ENCODE peak calls at places on chromosomes 12 and 14, in five cellular contexts. M, F, T, B and N are unnamed samples.
A peak's percentile ranks its signal among the peaks of the same experiment; 100 is the strongest.

GRCh38 chr12:27161458-27162228 is 79.3 kb upstream of the C12orf71 start:
- DNase-seq in M (no peak), F (no peak), T (no peak), B (no peak), N (no peak)

GRCh38 chr12:124053855-124054254 is 80.8 kb downstream of the ZNF664 start:
- DNase-seq in M (peak; percentile 61), F (no peak), T (peak; percentile 12), B (no peak), N (no peak)

GRCh38 chr14:93879362-93879983 is 47.7 kb upstream of the FAM181A start:
- DNase-seq in M (no peak), F (no peak), T (no peak), B (no peak), N (no peak)

GRCh38 chr14:36226164-36226563 is 49.6 kb upstream of the PTCSC3 start:
- DNase-seq in M (no peak), F (no peak), T (no peak), B (no peak), N (no peak)

GRCh38 chr12:105992849-105993740 is 145.7 kb downstream of the NUAK1 start:
- DNase-seq in M (no peak), F (no peak), T (no peak), B (no peak), N (no peak)

GRCh38 chr14:89814126-89814525 is 140.4 kb downstream of the EFCAB11 start:
- DNase-seq in M (no peak), F (no peak), T (no peak), B (no peak), N (no peak)

GRCh38 chr14:77760381-77761204 is at the start of gene SNW1:
- DNase-seq in M (peak; percentile 95), F (peak; percentile 92), T (peak; percentile 83), B (peak; percentile 95), N (peak; percentile 95)

GRCh38 chr12:3168775-3169221 is 91.6 kb downstream of the TSPAN9 start:
- DNase-seq in M (no peak), F (no peak), T (peak; percentile 72), B (no peak), N (no peak)

DNA sequence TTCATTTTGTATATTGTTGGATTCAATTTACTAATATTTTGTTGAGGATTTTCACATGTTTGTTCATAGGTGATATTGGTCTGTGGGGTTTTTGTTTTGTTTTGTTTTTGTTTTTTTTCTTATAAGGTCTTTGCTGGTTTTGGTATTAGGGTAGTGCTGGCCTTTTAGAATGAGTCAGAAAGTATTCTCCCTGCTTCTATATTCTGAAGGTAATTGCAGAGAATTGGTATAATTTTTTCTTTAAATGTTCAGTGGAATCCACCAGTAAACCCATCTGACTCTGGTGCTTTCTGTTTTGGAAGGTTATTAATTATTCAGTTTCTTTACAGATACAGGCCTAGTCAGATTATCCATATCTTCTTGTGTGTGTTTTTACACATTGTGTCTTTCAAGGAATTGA is 8.9 kb downstream of the TOGARAM1 start:
- DNase-seq in M (no peak), F (no peak), T (no peak), B (no peak), N (no peak)
- H3K4me3 ChIP-seq in M (no peak overlapping the region), F (no peak overlapping the region), T (no peak overlapping the region), B (no peak overlapping the region), N (no peak overlapping the region)

GRCh38 chr12:55708695-55709233 is 1.1 kb upstream of the ITGA7 start:
- DNase-seq in M (no peak), F (no peak), T (no peak), B (no peak), N (no peak)
- H3K4me1 ChIP-seq in M (peaks cover 21% of the 10 kb centered on the region), F (peaks cover 4% of the 10 kb centered on the region), T (peaks cover 4% of the 10 kb centered on the region), B (peaks cover 51% of the 10 kb centered on the region), N (peaks cover 18% of the 10 kb centered on the region)

DNA sequence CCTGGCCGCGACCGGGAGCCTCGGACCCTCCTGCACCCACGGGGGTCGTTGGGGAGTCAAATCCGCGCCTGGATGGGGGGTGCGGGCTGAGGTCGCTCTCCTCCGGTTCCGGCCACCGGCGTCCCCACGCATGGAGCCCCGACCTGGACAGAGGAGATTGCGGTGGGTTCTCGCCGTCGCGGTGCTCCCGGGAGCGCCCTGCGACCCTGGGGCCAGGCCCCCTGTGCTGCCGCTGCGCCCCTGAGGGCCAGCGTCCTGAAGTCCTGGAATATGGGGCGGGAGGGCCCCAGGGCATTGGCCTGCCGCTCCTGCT is 345 bp downstream of the ASPG start:
- DNase-seq in M (peak; percentile 48), F (no peak), T (no peak), B (no peak), N (no peak)
- H3K4me3 ChIP-seq in M (peak overlapping the region; percentile 37), F (no peak overlapping the region), T (no peak overlapping the region), B (peak overlapping the region; percentile 70), N (peak overlapping the region; percentile 30)

DNA sequence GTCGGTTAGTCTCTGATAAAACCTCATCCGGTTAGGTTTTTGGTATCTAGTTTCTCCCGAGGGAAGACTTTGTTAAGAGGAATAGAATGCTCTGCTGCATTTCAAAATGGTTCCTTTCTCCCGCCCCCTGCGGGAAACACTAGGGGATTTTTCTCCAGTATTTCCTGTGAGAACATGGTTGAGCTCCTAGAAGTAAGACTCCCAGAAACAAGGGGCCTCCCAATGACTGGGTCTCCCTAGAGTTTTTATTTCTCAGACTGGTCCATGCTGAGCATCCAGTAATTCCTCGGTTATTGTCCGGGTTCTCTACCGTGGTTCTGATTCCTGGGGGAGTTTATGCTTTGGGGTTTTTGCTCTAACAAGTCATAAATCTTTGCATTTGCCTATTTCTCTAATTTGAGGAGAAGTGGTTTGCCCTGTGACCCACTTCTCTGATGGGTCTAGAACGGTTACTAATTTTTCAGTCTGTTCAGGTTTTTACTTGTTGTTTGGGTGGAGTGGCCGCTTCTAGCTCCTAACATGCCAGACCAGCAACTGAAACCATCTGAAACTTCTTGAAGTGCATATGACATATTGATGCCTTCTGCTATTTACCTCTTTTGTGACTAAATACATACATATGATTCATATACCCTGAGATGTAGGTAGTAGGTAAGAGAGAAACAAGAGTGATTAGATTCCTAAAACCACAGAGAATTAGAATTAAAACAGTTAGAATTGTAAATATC is 25.1 kb downstream of the TESPA1 start:
- DNase-seq in M (no peak), F (no peak), T (no peak), B (no peak), N (no peak)
- H3K4me1 ChIP-seq in M (no peaks in the 10 kb centered on the region), F (peaks cover 75% of the 10 kb centered on the region), T (no peaks in the 10 kb centered on the region), B (no peaks in the 10 kb centered on the region), N (no peaks in the 10 kb centered on the region)